ENCODE peak calls at places on chromosomes 12 and 14, in four cellular contexts. G is H9, Z is H1, M is trophoblast cell. H is an unnamed sample.

GRCh38 chr14:93017341-93017797 is 94.4 kb downstream of the CHGA start:
- DNase-seq in M (no peak), Z (no peak), G (no peak), H (no peak)

GRCh38 chr14:78345346-78345745 is 175.2 kb downstream of the NRXN3 start:
- DNase-seq in Z (no peak), G (no peak), M (no peak), H (no peak)

GRCh38 chr12:89494411-89495231 is 30.0 kb downstream of the GALNT4 start:
- DNase-seq in M (no peak), G (no peak), Z (no peak), H (no peak)

GRCh38 chr14:104318558-104319488 is 180.4 kb downstream of the KIF26A start:
- DNase-seq in M (no peak), G (no peak), Z (no peak), H (no peak)

GRCh38 chr12:13780453-13780852 is 200.9 kb downstream of the GRIN2B start:
- DNase-seq in G (no peak), M (peak; percentile 20), Z (no peak), H (peak; percentile 73)

GRCh38 chr14:59098377-59098776 is 90.1 kb upstream of the DAAM1 start:
- DNase-seq in M (peak; percentile 90), G (no peak), Z (no peak), H (no peak)

GRCh38 chr14:104220225-104221070 is 82.1 kb downstream of the KIF26A start:
- DNase-seq in Z (no peak), G (no peak), M (no peak), H (no peak)

GRCh38 chr12:50120521-50120920 is 8.5 kb downstream of the COX14 start:
- DNase-seq in G (no peak), M (no peak), Z (no peak), H (no peak)

GRCh38 chr12:21921436-21921835 is 19.8 kb downstream of the ABCC9 start:
- DNase-seq in Z (no peak), M (no peak), G (no peak), H (no peak)

GRCh38 chr12:607541-608001 is 55.7 kb downstream of the NINJ2 start:
- DNase-seq in G (peak; percentile 61), Z (no peak), M (peak; percentile 62), H (peak; percentile 66)

GRCh38 chr14:102849522-102850379 is 72.5 kb downstream of the TRAF3 start:
- DNase-seq in M (no peak), Z (no peak), G (no peak), H (no peak)

GRCh38 chr12:54704187-54704586 is 56.0 kb upstream of the DCD start:
- DNase-seq in Z (no peak), G (no peak), M (no peak), H (no peak)

GRCh38 chr14:55151601-55152000 is 22.5 kb downstream of the LGALS3 start:
- DNase-seq in Z (no peak), G (no peak), M (no peak), H (no peak)

GRCh38 chr12:9750276-9751203 is 10.2 kb downstream of the CD69 start:
- DNase-seq in G (peak; percentile 57), Z (no peak), M (peak; percentile 49), H (peak; percentile 80)

GRCh38 chr12:89539425-89540117 is 13.7 kb upstream of the POC1B start:
- DNase-seq in M (no peak), Z (no peak), G (no peak), H (no peak)

GRCh38 chr12:75364918-75365317 is 26.0 kb upstream of the GLIPR1L2 start:
- DNase-seq in Z (no peak), G (no peak), M (no peak), H (peak; percentile 43)

GRCh38 chr14:22472935-22473854 is 115.8 kb downstream of the DAD1 start:
- DNase-seq in Z (peak; percentile 66), M (peak; percentile 16), G (peak; percentile 57), H (peak; percentile 73)

GRCh38 chr14:104966261-104967143 is 11.7 kb downstream of the AHNAK2 start:
- DNase-seq in Z (no peak), M (no peak), G (no peak), H (no peak)

GRCh38 chr12:125860672-125861288 is 795.5 kb downstream of the AACS start:
- DNase-seq in G (no peak), M (no peak), Z (no peak), H (no peak)

GRCh38 chr14:49249022-49249421 is 337.2 kb downstream of the RPS29 start:
- DNase-seq in M (no peak), Z (no peak), G (no peak), H (no peak)

GRCh38 chr12:113135178-113136127 is at the start of gene RASAL1:
- DNase-seq in Z (peak; percentile 99), M (no peak), G (peak; percentile 97), H (peak; percentile 86)

GRCh38 chr12:109999649-109999971 is 380 bp downstream of the ANKRD13A start:
- DNase-seq in M (no peak), Z (no peak), G (no peak), H (no peak)

GRCh38 chr12:93591137-93591868 is 18.8 kb downstream of the SOCS2 start:
- DNase-seq in G (peak; percentile 67), Z (no peak), M (peak; percentile 59), H (peak; percentile 58)

GRCh38 chr14:103444837-103445524 is 59.8 kb downstream of the MARK3 start:
- DNase-seq in Z (no peak), G (no peak), M (peak; percentile 62), H (peak; percentile 93)

GRCh38 chr14:102275866-102276265 is 29.1 kb downstream of the MOK start:
- DNase-seq in M (no peak), Z (no peak), G (no peak), H (no peak)

DNA sequence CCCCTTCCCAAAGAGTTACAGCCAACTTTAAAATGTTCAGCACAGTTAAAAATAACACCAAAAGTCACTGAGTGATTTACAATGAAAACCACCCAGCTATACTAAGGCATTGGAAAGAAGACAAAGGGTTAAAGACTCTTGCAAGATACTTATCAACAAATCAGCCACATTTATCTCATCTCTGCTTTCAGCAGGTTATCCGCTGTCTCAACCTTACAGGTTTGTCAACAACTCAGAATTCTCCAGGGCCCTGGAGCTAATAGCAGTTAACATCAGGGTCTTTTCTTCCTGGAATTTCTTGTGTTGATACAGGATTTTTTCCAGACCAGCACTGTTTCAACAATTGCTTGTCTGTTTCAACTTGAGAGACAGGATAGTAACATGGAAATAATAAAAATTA is 3.6 kb downstream of the PKP2 start:
- DNase-seq in M (peak; percentile 83), Z (no peak), G (no peak), H (peak; percentile 94)
- H3K79me2 ChIP-seq in M (peaks cover 10% of the 10 kb centered on the region), Z (peaks cover 47% of the 10 kb centered on the region), G (peaks cover 3% of the 10 kb centered on the region), H (peaks cover 6% of the 10 kb centered on the region)

GRCh38 chr12:79406993-79407392 is 283.8 kb downstream of the PAWR start:
- DNase-seq in Z (no peak), G (no peak), M (no peak), H (no peak)
- H2BK120ac ChIP-seq in Z (no peak overlapping the region), G (no peak overlapping the region), M (no peak overlapping the region), H (no peak overlapping the region)

GRCh38 chr12:23949212-23950010 is at the start of gene SOX5:
- DNase-seq in M (no peak), G (peak; percentile 61), Z (peak; percentile 45), H (peak; percentile 90)
- H3K23ac ChIP-seq in M (no peak within 1 kb of the TSS), G (no peak within 1 kb of the TSS), Z (no peak within 1 kb of the TSS), H (no peak within 1 kb of the TSS)

DNA sequence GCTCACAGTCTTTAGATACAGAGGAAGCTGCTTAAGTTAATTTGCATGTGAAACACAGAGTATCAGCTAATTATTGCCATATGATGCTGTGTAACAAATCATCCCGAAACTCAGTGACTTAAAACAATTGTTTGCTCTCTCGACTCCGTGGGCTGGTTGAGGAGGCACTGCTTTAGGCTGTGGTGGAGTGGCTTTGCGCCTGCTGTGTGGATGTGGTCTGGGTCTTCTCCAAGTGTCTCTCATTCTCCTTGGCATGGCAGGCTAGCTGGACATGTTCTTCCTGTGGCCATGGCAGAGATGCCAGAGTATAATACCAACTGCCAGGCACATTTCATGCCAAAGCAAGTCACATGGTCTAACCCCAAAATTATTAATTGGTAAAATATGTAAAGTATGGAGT is 40.9 kb downstream of the PELI2 start:
- DNase-seq in Z (no peak), M (no peak), G (no peak), H (no peak)
- H3K79me2 ChIP-seq in Z (peaks cover 96% of the 10 kb centered on the region), M (no peaks in the 10 kb centered on the region), G (peaks cover 2% of the 10 kb centered on the region), H (no peaks in the 10 kb centered on the region)

GRCh38 chr14:70666364-70666691 is 24.6 kb downstream of the TTC9 start:
- DNase-seq in M (no peak), Z (no peak), G (no peak), H (no peak)
- H2BK120ac ChIP-seq in M (peak overlapping the region; percentile 76), Z (no peak overlapping the region), G (no peak overlapping the region), H (no peak overlapping the region)